ENCODE peak calls at places on chromosomes 4 and X, in eight cellular contexts. Z is A549, J is lower leg skin, E is upper lobe of right lung, T is GM12865, U is MM.1S, O is keratinocyte, S is body of pancreas. D is an unnamed sample.

GRCh38 chr4:138111462-138112000 is 130.6 kb downstream of the SLC7A11 start:
- DNase-seq in Z (no peak), J (no peak), E (no peak), T (no peak), U (no peak), O (peak), S (no peak), D (no peak)

GRCh38 chrX:137234651-137235402 is 201.0 kb upstream of the GPR101 start:
- DNase-seq in Z (no peak), J (no peak), E (no peak), T (no peak), U (no peak), O (no peak), S (no peak), D (no peak)

GRCh38 chr4:128241425-128241913 is 46.1 kb downstream of the PGRMC2 start:
- DNase-seq in Z (peak), J (no peak), E (no peak), T (no peak), U (no peak), O (peak), S (no peak), D (no peak)

GRCh38 chrX:95427389-95427788 is 1257.3 kb upstream of the DIAPH2 start:
- DNase-seq in Z (no peak), J (no peak), E (no peak), T (no peak), U (no peak), O (no peak), S (no peak), D (no peak)

GRCh38 chrX:43860646-43861370 is 21.4 kb downstream of the MAOB start:
- DNase-seq in Z (peak), J (no peak), E (no peak), T (no peak), U (no peak), O (no peak), S (peak), D (no peak)

GRCh38 chr4:110172972-110173371 is 25.4 kb downstream of the ELOVL6 start:
- DNase-seq in Z (no peak), J (no peak), E (no peak), T (no peak), U (no peak), O (no peak), S (no peak), D (no peak)

GRCh38 chr4:105241456-105241855 is 94.8 kb downstream of the TET2 start:
- DNase-seq in Z (no peak), J (no peak), E (no peak), T (no peak), U (no peak), O (no peak), S (peak), D (no peak)

GRCh38 chr4:173748353-173748752 is 218.3 kb upstream of the HAND2 start:
- DNase-seq in Z (no peak), J (no peak), E (no peak), T (no peak), U (peak), O (no peak), S (no peak), D (no peak)

GRCh38 chr4:5887361-5888221 is 5.3 kb downstream of the CRMP1 start:
- DNase-seq in Z (no peak), J (no peak), E (no peak), T (no peak), U (no peak), O (no peak), S (no peak), D (no peak)

GRCh38 chrX:150421816-150422215 is 58.7 kb downstream of the MAMLD1 start:
- DNase-seq in Z (no peak), J (no peak), E (no peak), T (no peak), U (no peak), O (no peak), S (no peak), D (no peak)

GRCh38 chrX:107712231-107713204 is 63.1 kb downstream of the TSC22D3 start:
- DNase-seq in Z (no peak), J (peak), E (no peak), T (no peak), U (no peak), O (no peak), S (no peak), D (no peak)

GRCh38 chr4:138826754-138827153 is 188.8 kb upstream of the NOCT start:
- DNase-seq in Z (no peak), J (no peak), E (no peak), T (no peak), U (no peak), O (no peak), S (no peak), D (no peak)

GRCh38 chr4:78056265-78057129 is 626 bp upstream of the FRAS1 start:
- DNase-seq in Z (peak), J (peak), E (peak), T (peak), U (no peak), O (peak), S (peak), D (peak)

GRCh38 chr4:160423879-160424451 is 1321.1 kb downstream of the RAPGEF2 start:
- DNase-seq in Z (peak), J (no peak), E (no peak), T (peak), U (no peak), O (no peak), S (no peak), D (no peak)

GRCh38 chr4:3268395-3269104 is 19.6 kb downstream of the MSANTD1 start:
- DNase-seq in Z (no peak), J (peak), E (no peak), T (no peak), U (no peak), O (no peak), S (no peak), D (peak)

GRCh38 chrX:37380920-37381319 is 31.8 kb downstream of the PRRG1 start:
- DNase-seq in Z (peak), J (no peak), E (no peak), T (no peak), U (no peak), O (no peak), S (peak), D (no peak)

GRCh38 chr4:163331629-163332360 is 601 bp downstream of the NPY1R start:
- DNase-seq in Z (no peak), J (no peak), E (peak), T (no peak), U (no peak), O (no peak), S (peak), D (peak)

GRCh38 chr4:145734576-145735329 is 54.8 kb downstream of the C4orf51 start:
- DNase-seq in Z (peak), J (peak), E (peak), T (peak), U (no peak), O (peak), S (peak), D (no peak)

GRCh38 chr4:184267673-184268573 is 50.2 kb upstream of the ENPP6 start:
- DNase-seq in Z (peak), J (peak), E (peak), T (peak), U (peak), O (peak), S (no peak), D (no peak)

GRCh38 chrX:71214604-71215334 is 8.3 kb upstream of the GJB1 start:
- DNase-seq in Z (no peak), J (no peak), E (peak), T (no peak), U (no peak), O (no peak), S (peak), D (peak)

GRCh38 chr4:154738426-154738825 is 5.4 kb upstream of the LRAT start:
- DNase-seq in Z (no peak), J (no peak), E (no peak), T (no peak), U (no peak), O (peak), S (no peak), D (no peak)

GRCh38 chrX:123833387-123833786 is 26.5 kb upstream of the XIAP start:
- DNase-seq in Z (peak), J (no peak), E (no peak), T (peak), U (peak), O (no peak), S (peak), D (peak)

GRCh38 chrX:14694631-14695030 is 165.3 kb downstream of the GLRA2 start:
- DNase-seq in Z (no peak), J (no peak), E (no peak), T (no peak), U (no peak), O (no peak), S (no peak), D (no peak)

GRCh38 chr4:177596035-177596434 is 153.8 kb upstream of the AGA start:
- DNase-seq in Z (peak), J (peak), E (no peak), T (no peak), U (no peak), O (peak), S (peak), D (no peak)

GRCh38 chr4:119632216-119632615 is 3.6 kb upstream of the PDE5A start:
- DNase-seq in Z (no peak), J (no peak), E (no peak), T (no peak), U (no peak), O (no peak), S (no peak), D (no peak)

GRCh38 chrX:150771116-150771515 is 77.9 kb downstream of the MTMR1 start:
- DNase-seq in Z (no peak), J (peak), E (no peak), T (no peak), U (no peak), O (no peak), S (no peak), D (no peak)

GRCh38 chrX:54483946-54484345 is 12.1 kb downstream of the FGD1 start:
- DNase-seq in Z (no peak), J (no peak), E (no peak), T (no peak), U (no peak), O (no peak), S (no peak), D (no peak)

DNA sequence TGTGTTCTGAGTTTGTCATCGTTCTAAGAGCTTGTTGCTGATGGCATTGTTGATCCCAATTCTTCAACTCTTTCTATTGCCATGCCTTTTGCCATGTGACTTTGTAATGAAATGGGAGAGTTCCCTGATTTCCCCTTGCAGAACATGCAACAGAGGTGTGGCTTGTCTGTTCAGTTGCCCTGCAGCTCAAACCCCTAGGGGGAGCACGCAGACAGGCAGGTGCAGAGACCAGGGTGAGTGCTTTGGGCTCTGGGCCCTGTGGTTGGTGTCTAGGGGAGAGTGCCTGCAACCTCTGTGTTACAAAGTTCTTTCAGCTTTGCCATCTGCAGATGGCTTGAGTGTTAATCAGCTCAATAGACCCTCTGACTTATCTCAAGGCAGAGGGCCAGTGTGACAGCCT is 332.7 kb downstream of the MID1IP1 start:
- DNase-seq in Z (peak), J (no peak), E (no peak), T (peak), U (peak), O (no peak), S (no peak), D (no peak)
- TF ChIP-seq CTCF in Z (no peak), J (no peak), E (peak), T (peak), U (peak), O (peak), S (no peak), D (peak)

GRCh38 chrX:47992669-47993068 is 11.1 kb downstream of the ZNF182 start:
- DNase-seq in Z (no peak), J (no peak), E (no peak), T (no peak), U (no peak), O (no peak), S (peak), D (no peak)

GRCh38 chrX:47992093-47992375 is 11.8 kb downstream of the ZNF182 start:
- DNase-seq in Z (no peak), J (no peak), E (no peak), T (no peak), U (no peak), O (no peak), S (no peak), D (no peak)

GRCh38 chrX:47991263-47992092 is 12.3 kb downstream of the ZNF182 start:
- DNase-seq in Z (no peak), J (no peak), E (no peak), T (no peak), U (no peak), O (peak), S (no peak), D (no peak)
- TF ChIP-seq CTCF in Z (no peak), J (no peak), E (no peak), T (no peak), U (no peak), O (no peak), S (no peak), D (no peak)

GRCh38 chr4:98573791-98574190 is 84.6 kb downstream of the TSPAN5 start:
- DNase-seq in Z (no peak), J (no peak), E (no peak), T (no peak), U (no peak), O (no peak), S (no peak), D (no peak)
- TF ChIP-seq CTCF in Z (no peak), J (no peak), E (no peak), T (no peak), U (no peak), O (no peak), S (no peak), D (no peak)

GRCh38 chrX:281166-281999 is at the start of gene PLCXD1:
- DNase-seq in Z (peak), J (no peak), E (peak), T (peak), U (peak), O (no peak), S (peak), D (peak)
- TF ChIP-seq CTCF in Z (no peak), J (no peak), E (no peak), T (no peak), U (no peak), O (no peak), S (no peak), D (no peak)

GRCh38 chr4:123750044-123750443 is 353.4 kb downstream of the SPRY1 start:
- DNase-seq in Z (no peak), J (no peak), E (no peak), T (no peak), U (no peak), O (no peak), S (no peak), D (no peak)

GRCh38 chr4:123744664-123745290 is 348.2 kb downstream of the SPRY1 start:
- DNase-seq in Z (no peak), J (no peak), E (no peak), T (peak), U (peak), O (no peak), S (no peak), D (no peak)

GRCh38 chr4:123749408-123749807 is 352.8 kb downstream of the SPRY1 start:
- DNase-seq in Z (no peak), J (no peak), E (no peak), T (no peak), U (no peak), O (no peak), S (no peak), D (no peak)

GRCh38 chr4:123748806-123749205 is 352.2 kb downstream of the SPRY1 start:
- DNase-seq in Z (no peak), J (no peak), E (no peak), T (no peak), U (no peak), O (no peak), S (no peak), D (no peak)

DNA sequence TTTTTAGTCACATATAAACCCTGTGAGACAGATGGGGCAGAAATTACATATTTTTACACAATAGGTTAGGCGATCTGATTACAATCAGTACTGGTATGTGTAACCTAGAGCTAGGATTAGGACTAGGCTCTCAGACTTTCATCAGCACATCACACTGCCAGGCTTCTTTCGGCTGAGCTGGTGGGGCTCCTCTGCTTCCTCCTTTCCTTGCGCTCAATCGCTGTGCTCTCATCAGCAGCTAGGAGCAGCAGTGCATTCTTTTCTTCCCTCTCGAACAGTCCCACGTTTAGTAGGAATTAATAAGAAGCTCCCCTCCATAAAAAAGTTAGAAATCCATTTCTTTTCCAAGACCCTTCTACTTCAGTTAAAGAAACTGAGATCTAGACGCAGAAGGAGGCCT is 350.4 kb downstream of the SPRY1 start:
- DNase-seq in Z (no peak), J (no peak), E (no peak), T (no peak), U (no peak), O (no peak), S (no peak), D (no peak)
- TF ChIP-seq CTCF in Z (no peak), J (no peak), E (peak), T (no peak), U (no peak), O (peak), S (no peak), D (no peak)

D was measured in progenitor cell of endocrine pancreas.